ENCODE peak calls at places on chromosomes 3 and 15, in four cellular contexts. One of them, this sample, is unnamed.

GRCh38 chr3:123732447-123732846 is 147.6 kb upstream of the HACD2 start:
- DNase-seq in thoracic aorta: no peak
- DNase-seq in colonic mucosa: no peak
- DNase-seq in activated naive CD8-positive, alpha-beta T cell treated with anti-CD3 and anti-CD28 coated beads, Interleukin-2, amount 10 ng/mL, durations not matched to agents 7 days and 5 days: no peak
- DNase-seq in this sample: no peak

GRCh38 chr15:64749999-64750657 is 25.3 kb downstream of the RBPMS2 start:
- DNase-seq in activated naive CD8-positive, alpha-beta T cell treated with anti-CD3 and anti-CD28 coated beads, Interleukin-2, amount 10 ng/mL, durations not matched to agents 7 days and 5 days: no peak
- DNase-seq in thoracic aorta: no peak
- DNase-seq in colonic mucosa: no peak
- DNase-seq in this sample: no peak

GRCh38 chr3:112104774-112105173 is 18.6 kb downstream of the C3orf52 start:
- DNase-seq in activated naive CD8-positive, alpha-beta T cell treated with anti-CD3 and anti-CD28 coated beads, Interleukin-2, amount 10 ng/mL, durations not matched to agents 7 days and 5 days: no peak
- DNase-seq in thoracic aorta: no peak
- DNase-seq in colonic mucosa: no peak
- DNase-seq in this sample: no peak

GRCh38 chr3:156471431-156471830 is 83.5 kb downstream of the SSR3 start:
- DNase-seq in colonic mucosa: no peak
- DNase-seq in activated naive CD8-positive, alpha-beta T cell treated with anti-CD3 and anti-CD28 coated beads, Interleukin-2, amount 10 ng/mL, durations not matched to agents 7 days and 5 days: no peak
- DNase-seq in thoracic aorta: no peak
- DNase-seq in this sample: no peak

GRCh38 chr15:99114511-99115299 is 9.8 kb downstream of the SYNM start:
- DNase-seq in colonic mucosa: no peak
- DNase-seq in thoracic aorta: no peak
- DNase-seq in activated naive CD8-positive, alpha-beta T cell treated with anti-CD3 and anti-CD28 coated beads, Interleukin-2, amount 10 ng/mL, durations not matched to agents 7 days and 5 days: no peak
- DNase-seq in this sample: no peak

GRCh38 chr15:52217186-52217585 is 26.0 kb upstream of the GNB5 start:
- DNase-seq in thoracic aorta: no peak
- DNase-seq in colonic mucosa: peak; percentile 24
- DNase-seq in activated naive CD8-positive, alpha-beta T cell treated with anti-CD3 and anti-CD28 coated beads, Interleukin-2, amount 10 ng/mL, durations not matched to agents 7 days and 5 days: no peak
- DNase-seq in this sample: no peak

GRCh38 chr15:90818251-90819210 is 49.9 kb upstream of the FURIN start:
- DNase-seq in colonic mucosa: peak; percentile 22
- DNase-seq in activated naive CD8-positive, alpha-beta T cell treated with anti-CD3 and anti-CD28 coated beads, Interleukin-2, amount 10 ng/mL, durations not matched to agents 7 days and 5 days: peak; percentile 53
- DNase-seq in thoracic aorta: no peak
- DNase-seq in this sample: peak; percentile 60

GRCh38 chr15:74207652-74208440 is 5.3 kb upstream of the STRA6 start:
- DNase-seq in colonic mucosa: no peak
- DNase-seq in thoracic aorta: no peak
- DNase-seq in activated naive CD8-positive, alpha-beta T cell treated with anti-CD3 and anti-CD28 coated beads, Interleukin-2, amount 10 ng/mL, durations not matched to agents 7 days and 5 days: no peak
- DNase-seq in this sample: no peak

GRCh38 chr15:36884404-36885335 is 215.7 kb downstream of the MEIS2 start:
- DNase-seq in colonic mucosa: no peak
- DNase-seq in activated naive CD8-positive, alpha-beta T cell treated with anti-CD3 and anti-CD28 coated beads, Interleukin-2, amount 10 ng/mL, durations not matched to agents 7 days and 5 days: no peak
- DNase-seq in thoracic aorta: no peak
- DNase-seq in this sample: no peak

GRCh38 chr3:58084788-58085543 is 76.7 kb downstream of the FLNB start:
- DNase-seq in thoracic aorta: no peak
- DNase-seq in activated naive CD8-positive, alpha-beta T cell treated with anti-CD3 and anti-CD28 coated beads, Interleukin-2, amount 10 ng/mL, durations not matched to agents 7 days and 5 days: no peak
- DNase-seq in colonic mucosa: no peak
- DNase-seq in this sample: no peak

GRCh38 chr15:56017511-56017910 is 24.1 kb upstream of the NEDD4 start:
- DNase-seq in colonic mucosa: no peak
- DNase-seq in activated naive CD8-positive, alpha-beta T cell treated with anti-CD3 and anti-CD28 coated beads, Interleukin-2, amount 10 ng/mL, durations not matched to agents 7 days and 5 days: no peak
- DNase-seq in thoracic aorta: no peak
- DNase-seq in this sample: no peak

GRCh38 chr15:52730163-52730562 is 51.0 kb upstream of the ATOSA start:
- DNase-seq in colonic mucosa: no peak
- DNase-seq in activated naive CD8-positive, alpha-beta T cell treated with anti-CD3 and anti-CD28 coated beads, Interleukin-2, amount 10 ng/mL, durations not matched to agents 7 days and 5 days: no peak
- DNase-seq in thoracic aorta: no peak
- DNase-seq in this sample: no peak

GRCh38 chr3:56923546-56924224 is 121.9 kb upstream of the ARHGEF3 start:
- DNase-seq in colonic mucosa: peak; percentile 75
- DNase-seq in thoracic aorta: no peak
- DNase-seq in activated naive CD8-positive, alpha-beta T cell treated with anti-CD3 and anti-CD28 coated beads, Interleukin-2, amount 10 ng/mL, durations not matched to agents 7 days and 5 days: no peak
- DNase-seq in this sample: no peak

GRCh38 chr15:41882689-41883483 is 11.0 kb downstream of the SPTBN5 start:
- DNase-seq in colonic mucosa: no peak
- DNase-seq in thoracic aorta: no peak
- DNase-seq in activated naive CD8-positive, alpha-beta T cell treated with anti-CD3 and anti-CD28 coated beads, Interleukin-2, amount 10 ng/mL, durations not matched to agents 7 days and 5 days: no peak
- DNase-seq in this sample: no peak

GRCh38 chr3:194814878-194815357 is 129.2 kb downstream of the FAM43A start:
- DNase-seq in thoracic aorta: no peak
- DNase-seq in activated naive CD8-positive, alpha-beta T cell treated with anti-CD3 and anti-CD28 coated beads, Interleukin-2, amount 10 ng/mL, durations not matched to agents 7 days and 5 days: no peak
- DNase-seq in colonic mucosa: no peak
- DNase-seq in this sample: no peak

GRCh38 chr15:99537344-99537743 is 28.4 kb upstream of the MEF2A start:
- DNase-seq in activated naive CD8-positive, alpha-beta T cell treated with anti-CD3 and anti-CD28 coated beads, Interleukin-2, amount 10 ng/mL, durations not matched to agents 7 days and 5 days: no peak
- DNase-seq in thoracic aorta: no peak
- DNase-seq in colonic mucosa: no peak
- DNase-seq in this sample: no peak

GRCh38 chr3:51706788-51707731 is at the start of gene GRM2:
- DNase-seq in activated naive CD8-positive, alpha-beta T cell treated with anti-CD3 and anti-CD28 coated beads, Interleukin-2, amount 10 ng/mL, durations not matched to agents 7 days and 5 days: peak; percentile 59
- DNase-seq in colonic mucosa: peak; percentile 62
- DNase-seq in thoracic aorta: no peak
- DNase-seq in this sample: no peak

GRCh38 chr15:55289011-55289572 is 521 bp downstream of the RAB27A start:
- DNase-seq in activated naive CD8-positive, alpha-beta T cell treated with anti-CD3 and anti-CD28 coated beads, Interleukin-2, amount 10 ng/mL, durations not matched to agents 7 days and 5 days: peak; percentile 53
- DNase-seq in thoracic aorta: no peak
- DNase-seq in colonic mucosa: peak; percentile 44
- DNase-seq in this sample: no peak

GRCh38 chr15:53037904-53038303 is 247.8 kb upstream of the ONECUT1 start:
- DNase-seq in colonic mucosa: no peak
- DNase-seq in activated naive CD8-positive, alpha-beta T cell treated with anti-CD3 and anti-CD28 coated beads, Interleukin-2, amount 10 ng/mL, durations not matched to agents 7 days and 5 days: no peak
- DNase-seq in thoracic aorta: no peak
- DNase-seq in this sample: no peak

GRCh38 chr3:120350431-120350941 is 1.3 kb upstream of the LRRC58 start:
- DNase-seq in colonic mucosa: peak; percentile 24
- DNase-seq in thoracic aorta: no peak
- DNase-seq in activated naive CD8-positive, alpha-beta T cell treated with anti-CD3 and anti-CD28 coated beads, Interleukin-2, amount 10 ng/mL, durations not matched to agents 7 days and 5 days: no peak
- DNase-seq in this sample: no peak

GRCh38 chr15:72382146-72382545 is 6.3 kb upstream of the HEXA start:
- DNase-seq in thoracic aorta: no peak
- DNase-seq in colonic mucosa: no peak
- DNase-seq in activated naive CD8-positive, alpha-beta T cell treated with anti-CD3 and anti-CD28 coated beads, Interleukin-2, amount 10 ng/mL, durations not matched to agents 7 days and 5 days: no peak
- DNase-seq in this sample: no peak

GRCh38 chr15:70269991-70270751 is 172.5 kb upstream of the TLE3 start:
- DNase-seq in colonic mucosa: no peak
- DNase-seq in thoracic aorta: no peak
- DNase-seq in activated naive CD8-positive, alpha-beta T cell treated with anti-CD3 and anti-CD28 coated beads, Interleukin-2, amount 10 ng/mL, durations not matched to agents 7 days and 5 days: no peak
- DNase-seq in this sample: no peak

GRCh38 chr15:100627789-100628395 is 25.5 kb downstream of the ASB7 start:
- DNase-seq in thoracic aorta: no peak
- DNase-seq in colonic mucosa: peak; percentile 69
- DNase-seq in activated naive CD8-positive, alpha-beta T cell treated with anti-CD3 and anti-CD28 coated beads, Interleukin-2, amount 10 ng/mL, durations not matched to agents 7 days and 5 days: peak; percentile 34
- DNase-seq in this sample: peak; percentile 20

GRCh38 chr15:42063122-42063848 is 31.1 kb downstream of the PLA2G4D start:
- DNase-seq in colonic mucosa: peak; percentile 14
- DNase-seq in activated naive CD8-positive, alpha-beta T cell treated with anti-CD3 and anti-CD28 coated beads, Interleukin-2, amount 10 ng/mL, durations not matched to agents 7 days and 5 days: no peak
- DNase-seq in thoracic aorta: no peak
- DNase-seq in this sample: no peak

GRCh38 chr3:34742151-34742550 is 897.2 kb upstream of the ARPP21 start:
- DNase-seq in activated naive CD8-positive, alpha-beta T cell treated with anti-CD3 and anti-CD28 coated beads, Interleukin-2, amount 10 ng/mL, durations not matched to agents 7 days and 5 days: no peak
- DNase-seq in thoracic aorta: no peak
- DNase-seq in colonic mucosa: no peak
- DNase-seq in this sample: no peak

GRCh38 chr3:29525254-29525881 is 244.5 kb downstream of the RBMS3 start:
- DNase-seq in thoracic aorta: peak; percentile 50
- DNase-seq in activated naive CD8-positive, alpha-beta T cell treated with anti-CD3 and anti-CD28 coated beads, Interleukin-2, amount 10 ng/mL, durations not matched to agents 7 days and 5 days: no peak
- DNase-seq in colonic mucosa: peak; percentile 21
- DNase-seq in this sample: no peak

GRCh38 chr3:23968467-23969184 is 23.5 kb downstream of the NR1D2 start:
- DNase-seq in colonic mucosa: no peak
- DNase-seq in activated naive CD8-positive, alpha-beta T cell treated with anti-CD3 and anti-CD28 coated beads, Interleukin-2, amount 10 ng/mL, durations not matched to agents 7 days and 5 days: no peak
- DNase-seq in thoracic aorta: no peak
- DNase-seq in this sample: no peak

GRCh38 chr3:137924628-137925027 is 85.3 kb upstream of the CLDN18 start:
- DNase-seq in thoracic aorta: no peak
- DNase-seq in activated naive CD8-positive, alpha-beta T cell treated with anti-CD3 and anti-CD28 coated beads, Interleukin-2, amount 10 ng/mL, durations not matched to agents 7 days and 5 days: no peak
- DNase-seq in colonic mucosa: no peak
- DNase-seq in this sample: no peak

GRCh38 chr3:29384640-29385039 is 103.8 kb downstream of the RBMS3 start:
- DNase-seq in activated naive CD8-positive, alpha-beta T cell treated with anti-CD3 and anti-CD28 coated beads, Interleukin-2, amount 10 ng/mL, durations not matched to agents 7 days and 5 days: no peak
- DNase-seq in colonic mucosa: no peak
- DNase-seq in thoracic aorta: no peak
- DNase-seq in this sample: no peak

GRCh38 chr3:66224220-66224619 is 3.4 kb downstream of the SLC25A26 start:
- DNase-seq in colonic mucosa: no peak
- DNase-seq in thoracic aorta: no peak
- DNase-seq in activated naive CD8-positive, alpha-beta T cell treated with anti-CD3 and anti-CD28 coated beads, Interleukin-2, amount 10 ng/mL, durations not matched to agents 7 days and 5 days: no peak
- DNase-seq in this sample: no peak

GRCh38 chr3:150216041-150216811 is 191.9 kb upstream of the TSC22D2 start:
- DNase-seq in colonic mucosa: no peak
- DNase-seq in thoracic aorta: peak; percentile 35
- DNase-seq in activated naive CD8-positive, alpha-beta T cell treated with anti-CD3 and anti-CD28 coated beads, Interleukin-2, amount 10 ng/mL, durations not matched to agents 7 days and 5 days: no peak
- DNase-seq in this sample: no peak

GRCh38 chr3:197399486-197399885 is 101.1 kb upstream of the DLG1 start:
- DNase-seq in thoracic aorta: no peak
- DNase-seq in activated naive CD8-positive, alpha-beta T cell treated with anti-CD3 and anti-CD28 coated beads, Interleukin-2, amount 10 ng/mL, durations not matched to agents 7 days and 5 days: no peak
- DNase-seq in colonic mucosa: no peak
- DNase-seq in this sample: no peak

GRCh38 chr3:72429589-72430362 is 418.5 kb downstream of the SHQ1 start:
- DNase-seq in activated naive CD8-positive, alpha-beta T cell treated with anti-CD3 and anti-CD28 coated beads, Interleukin-2, amount 10 ng/mL, durations not matched to agents 7 days and 5 days: no peak
- DNase-seq in colonic mucosa: no peak
- DNase-seq in thoracic aorta: no peak
- DNase-seq in this sample: no peak

GRCh38 chr3:124986153-124987143 is 51.9 kb upstream of the MUC13 start:
- DNase-seq in activated naive CD8-positive, alpha-beta T cell treated with anti-CD3 and anti-CD28 coated beads, Interleukin-2, amount 10 ng/mL, durations not matched to agents 7 days and 5 days: no peak
- DNase-seq in colonic mucosa: peak; percentile 70
- DNase-seq in thoracic aorta: no peak
- DNase-seq in this sample: no peak

GRCh38 chr3:135224963-135225362 is 429.9 kb downstream of the EPHB1 start:
- DNase-seq in thoracic aorta: no peak
- DNase-seq in colonic mucosa: no peak
- DNase-seq in activated naive CD8-positive, alpha-beta T cell treated with anti-CD3 and anti-CD28 coated beads, Interleukin-2, amount 10 ng/mL, durations not matched to agents 7 days and 5 days: no peak
- DNase-seq in this sample: no peak

GRCh38 chr3:36520241-36521006 is 140.1 kb downstream of the STAC start:
- DNase-seq in thoracic aorta: no peak
- DNase-seq in colonic mucosa: no peak
- DNase-seq in activated naive CD8-positive, alpha-beta T cell treated with anti-CD3 and anti-CD28 coated beads, Interleukin-2, amount 10 ng/mL, durations not matched to agents 7 days and 5 days: no peak
- DNase-seq in this sample: no peak

GRCh38 chr3:133464573-133464972 is 64.7 kb downstream of the BFSP2 start:
- DNase-seq in activated naive CD8-positive, alpha-beta T cell treated with anti-CD3 and anti-CD28 coated beads, Interleukin-2, amount 10 ng/mL, durations not matched to agents 7 days and 5 days: no peak
- DNase-seq in colonic mucosa: no peak
- DNase-seq in thoracic aorta: no peak
- DNase-seq in this sample: no peak